ENCODE peak calls at places on chromosome 18, in ten cellular contexts. W, J, G, D, I, T, A, U, F and E are unnamed samples.

GRCh38 chr18:35949903-35950627 is 22.4 kb upstream of the RMP24 start:
- DNase-seq in D (peak; percentile 87), G (peak; percentile 53), J (peak; percentile 30), A (peak; percentile 37), F (peak; percentile 30), W (peak; percentile 65), U (peak; percentile 14), T (no peak), I (peak; percentile 86), E (peak; percentile 75)

GRCh38 chr18:48951448-48952286 is 902 bp upstream of the SMAD7 start:
- DNase-seq in W (peak; percentile 82), A (peak; percentile 76), U (no peak), T (peak; percentile 88), F (peak; percentile 73), G (peak; percentile 81), J (peak; percentile 84), D (peak; percentile 93), I (peak; percentile 95), E (peak; percentile 89)

GRCh38 chr18:77478619-77479018 is 229.0 kb downstream of the GALR1 start:
- DNase-seq in I (no peak), W (no peak), G (no peak), F (no peak), T (peak; percentile 66), D (no peak), U (no peak), A (no peak), J (no peak), E (no peak)

GRCh38 chr18:75290737-75291358 is 80.3 kb downstream of the TSHZ1 start:
- DNase-seq in G (no peak), D (no peak), T (no peak), F (no peak), W (no peak), U (no peak), A (no peak), I (no peak), J (no peak), E (no peak)

GRCh38 chr18:75090336-75090735 is 118.6 kb downstream of the PTGR3 start:
- DNase-seq in T (peak; percentile 36), A (no peak), G (no peak), F (no peak), U (no peak), I (no peak), J (no peak), W (no peak), D (no peak), E (no peak)

GRCh38 chr18:52312321-52312720 is 27.7 kb upstream of the DCC start:
- DNase-seq in J (no peak), F (no peak), D (no peak), G (peak; percentile 76), U (peak; percentile 43), T (no peak), A (no peak), W (no peak), I (no peak), E (no peak)

GRCh38 chr18:8894823-8895222 is 189.5 kb downstream of the MTCL1 start:
- DNase-seq in A (no peak), J (no peak), F (no peak), G (no peak), D (no peak), I (no peak), T (no peak), U (no peak), W (no peak), E (no peak)

GRCh38 chr18:26617151-26617554 is 68.8 kb upstream of the KCTD1 start:
- DNase-seq in A (peak; percentile 92), W (peak; percentile 12), F (no peak), I (no peak), U (peak; percentile 56), J (no peak), G (peak; percentile 98), D (no peak), T (no peak), E (no peak)

GRCh38 chr18:25814841-25815458 is 275.5 kb downstream of the SS18 start:
- DNase-seq in U (no peak), G (no peak), D (no peak), J (peak; percentile 54), T (no peak), I (no peak), A (no peak), F (no peak), W (no peak), E (peak; percentile 21)

GRCh38 chr18:2905802-2906521 is 59.2 kb downstream of the EMILIN2 start:
- DNase-seq in G (no peak), I (peak; percentile 87), T (peak; percentile 77), D (no peak), W (peak; percentile 45), J (no peak), A (no peak), F (no peak), U (no peak), E (peak; percentile 81)

GRCh38 chr18:50143891-50144290 is 51.1 kb downstream of the MYO5B start:
- DNase-seq in I (no peak), G (peak; percentile 97), J (no peak), A (no peak), D (no peak), T (no peak), W (peak; percentile 48), U (no peak), F (no peak), E (no peak)

GRCh38 chr18:74682998-74683311 is 85.3 kb downstream of the ZNF407 start:
- DNase-seq in F (no peak), T (no peak), U (no peak), A (peak; percentile 6), J (no peak), I (no peak), D (no peak), W (no peak), G (peak; percentile 14), E (no peak)

GRCh38 chr18:23884712-23885375 is 129.7 kb upstream of the TTC39C start:
- DNase-seq in F (no peak), A (no peak), I (no peak), J (no peak), W (peak; percentile 51), U (no peak), G (no peak), T (no peak), D (no peak), E (no peak)

GRCh38 chr18:59272221-59272888 is 899 bp downstream of the RAX start:
- DNase-seq in G (no peak), J (no peak), W (no peak), I (peak; percentile 72), D (no peak), A (no peak), T (no peak), U (no peak), F (no peak), E (peak; percentile 42)

GRCh38 chr18:59275406-59275949 is 2.2 kb upstream of the RAX start:
- DNase-seq in U (no peak), G (no peak), W (no peak), J (no peak), A (no peak), F (no peak), I (no peak), D (no peak), T (no peak), E (no peak)

GRCh38 chr18:59271606-59272220 is 1.5 kb downstream of the RAX start:
- DNase-seq in T (no peak), A (no peak), D (no peak), G (no peak), J (no peak), W (no peak), I (peak; percentile 31), F (no peak), U (no peak), E (no peak)

GRCh38 chr18:59273936-59274928 is 978 bp upstream of the RAX start:
- DNase-seq in D (peak; percentile 36), A (no peak), G (no peak), J (no peak), U (no peak), F (no peak), W (no peak), I (peak; percentile 51), T (no peak), E (no peak)

GRCh38 chr18:59272971-59273935 is at the start of gene RAX:
- DNase-seq in W (no peak), D (peak; percentile 71), T (no peak), J (no peak), U (no peak), G (no peak), I (peak; percentile 72), A (no peak), F (no peak), E (peak; percentile 75)
- TF ChIP-seq CTCF in W (no peak), D (peak; percentile 23), T (no peak), J (no peak), U (peak; percentile 40), G (peak; percentile 2), I (no peak), A (peak; percentile 38), F (no peak), E (no peak)

GRCh38 chr18:55343396-55344073 is 244.5 kb downstream of the TCF4 start:
- DNase-seq in W (no peak), D (peak; percentile 27), T (no peak), J (peak; percentile 26), U (no peak), A (peak; percentile 42), F (no peak), G (peak; percentile 37), I (no peak), E (no peak)
- TF ChIP-seq CTCF in W (peak; percentile 32), D (peak; percentile 63), T (peak; percentile 73), J (peak; percentile 69), U (peak; percentile 50), A (peak; percentile 81), F (peak; percentile 59), G (no peak), I (peak; percentile 47), E (peak; percentile 41)

GRCh38 chr18:12564378-12564777 is 93.5 kb downstream of the SPIRE1 start:
- DNase-seq in G (no peak), U (no peak), A (no peak), D (no peak), F (no peak), J (no peak), T (no peak), I (no peak), W (no peak), E (no peak)
- TF ChIP-seq CTCF in G (no peak), U (no peak), A (no peak), D (no peak), F (no peak), J (no peak), T (no peak), I (no peak), W (no peak), E (no peak)

GRCh38 chr18:51250006-51250405 is 52.5 kb upstream of the MEX3C start:
- DNase-seq in U (no peak), T (no peak), J (no peak), D (no peak), W (no peak), A (no peak), I (no peak), F (no peak), G (no peak), E (no peak)

GRCh38 chr18:51251625-51252024 is 54.1 kb upstream of the MEX3C start:
- DNase-seq in G (no peak), A (no peak), F (no peak), T (no peak), U (no peak), W (no peak), D (no peak), J (peak; percentile 86), I (peak; percentile 77), E (peak; percentile 39)

GRCh38 chr18:51253476-51253875 is 56.0 kb upstream of the MEX3C start:
- DNase-seq in W (no peak), T (no peak), G (no peak), A (no peak), I (no peak), F (no peak), U (no peak), D (no peak), J (no peak), E (no peak)

GRCh38 chr18:51248685-51249084 is 51.2 kb upstream of the MEX3C start:
- DNase-seq in J (no peak), D (no peak), I (no peak), A (no peak), F (no peak), W (no peak), G (no peak), T (no peak), U (no peak), E (no peak)

GRCh38 chr18:51250458-51251024 is 53.1 kb upstream of the MEX3C start:
- DNase-seq in F (no peak), D (no peak), A (no peak), T (no peak), J (no peak), U (no peak), W (no peak), I (no peak), G (no peak), E (no peak)
- TF ChIP-seq CTCF in F (no peak), D (no peak), A (no peak), T (no peak), J (no peak), U (no peak), W (no peak), I (no peak), G (no peak), E (no peak)